ENCODE peak calls at places on chromosome 1, in seven cellular contexts. X is right cardiac atrium, Z is NCI-H1105 treated with DMSO at 0.1 percent for 48 hours, Y is SJSA1, J is pons, S is T1000, N is NCI-H460. H is an unnamed sample.

GRCh38 chr1:58396150-58396549 is 150.4 kb downstream of the OMA1 start:
- DNase-seq in Z (no peak), S (no peak), X (no peak), Y (peak; percentile 10), J (no peak), N (no peak), H (no peak)

GRCh38 chr1:179053486-179053885 is 27.8 kb downstream of the FAM20B start:
- DNase-seq in Z (no peak), S (no peak), X (no peak), J (peak; percentile 57), N (no peak), Y (no peak), H (no peak)

GRCh38 chr1:41474490-41475271 is 9.8 kb downstream of the EDN2 start:
- DNase-seq in S (no peak), J (peak; percentile 46), X (peak; percentile 72), N (no peak), Z (peak; percentile 77), Y (no peak), H (peak; percentile 39)

GRCh38 chr1:93749487-93749886 is 67.8 kb upstream of the BCAR3 start:
- DNase-seq in Z (no peak), X (no peak), Y (no peak), N (no peak), J (no peak), S (no peak), H (no peak)

GRCh38 chr1:113783254-113784103 is 24.2 kb upstream of the PHTF1 start:
- DNase-seq in S (no peak), Y (no peak), J (peak; percentile 77), X (peak; percentile 16), Z (no peak), N (no peak), H (peak; percentile 44)

GRCh38 chr1:44652445-44653106 is 21.7 kb downstream of the TMEM53 start:
- DNase-seq in X (peak; percentile 78), J (peak; percentile 85), Z (peak; percentile 53), Y (peak; percentile 48), S (peak; percentile 65), N (peak; percentile 50), H (peak; percentile 83)

GRCh38 chr1:48061162-48062136 is 64.3 kb upstream of the TRABD2B start:
- DNase-seq in N (peak; percentile 50), X (peak; percentile 43), Y (peak; percentile 61), S (no peak), Z (peak; percentile 70), J (peak; percentile 85), H (peak; percentile 43)

GRCh38 chr1:61951731-61952585 is 209.7 kb downstream of the PATJ start:
- DNase-seq in Z (peak; percentile 37), S (no peak), X (no peak), J (no peak), N (no peak), Y (peak; percentile 83), H (no peak)

GRCh38 chr1:196393742-196394141 is 214.5 kb downstream of the KCNT2 start:
- DNase-seq in J (no peak), S (peak; percentile 1), Y (peak; percentile 28), X (peak; percentile 53), N (peak; percentile 31), Z (no peak), H (no peak)

H was measured in transverse colon.